ENCODE peak calls at places on chromosomes 11 and 22, in nine cellular contexts. One of them, this sample, is unnamed.

GRCh38 chr22:47351836-47352579 is 589.6 kb downstream of the TBC1D22A start:
- DNase-seq in MM.1S: no peak
- DNase-seq in fibroblast of mammary gland: no peak
- DNase-seq in heart right ventricle: no peak
- DNase-seq in mucosa of descending colon: no peak
- DNase-seq in A549: no peak
- DNase-seq in dorsolateral prefrontal cortex: no peak
- DNase-seq in adrenal gland: no peak
- DNase-seq in right atrium auricular region: no peak
- DNase-seq in this sample: no peak

GRCh38 chr11:44627911-44628729 is 62.7 kb downstream of the CD82 start:
- DNase-seq in MM.1S: no peak
- DNase-seq in fibroblast of mammary gland: no peak
- DNase-seq in heart right ventricle: peak
- DNase-seq in mucosa of descending colon: peak
- DNase-seq in A549: no peak
- DNase-seq in dorsolateral prefrontal cortex: peak
- DNase-seq in adrenal gland: peak
- DNase-seq in right atrium auricular region: peak
- DNase-seq in this sample: peak

GRCh38 chr22:49238181-49239141 is 589.2 kb downstream of the BRD1 start:
- DNase-seq in MM.1S: no peak
- DNase-seq in fibroblast of mammary gland: no peak
- DNase-seq in heart right ventricle: no peak
- DNase-seq in mucosa of descending colon: no peak
- DNase-seq in A549: no peak
- DNase-seq in dorsolateral prefrontal cortex: peak
- DNase-seq in adrenal gland: no peak
- DNase-seq in right atrium auricular region: peak
- DNase-seq in this sample: no peak

GRCh38 chr11:44568706-44569473 is 3.4 kb downstream of the CD82 start:
- DNase-seq in MM.1S: peak
- DNase-seq in fibroblast of mammary gland: peak
- DNase-seq in heart right ventricle: peak
- DNase-seq in mucosa of descending colon: peak
- DNase-seq in A549: peak
- DNase-seq in dorsolateral prefrontal cortex: no peak
- DNase-seq in adrenal gland: peak
- DNase-seq in right atrium auricular region: peak
- DNase-seq in this sample: peak

GRCh38 chr11:59839615-59840014 is 5.7 kb downstream of the CBLIF start:
- DNase-seq in MM.1S: no peak
- DNase-seq in fibroblast of mammary gland: no peak
- DNase-seq in heart right ventricle: no peak
- DNase-seq in mucosa of descending colon: no peak
- DNase-seq in A549: no peak
- DNase-seq in dorsolateral prefrontal cortex: no peak
- DNase-seq in adrenal gland: no peak
- DNase-seq in right atrium auricular region: no peak
- DNase-seq in this sample: no peak

GRCh38 chr11:2741377-2742131 is 41.8 kb upstream of the KCNQ1OT1 start:
- DNase-seq in MM.1S: no peak
- DNase-seq in fibroblast of mammary gland: peak
- DNase-seq in heart right ventricle: no peak
- DNase-seq in mucosa of descending colon: peak
- DNase-seq in A549: peak
- DNase-seq in dorsolateral prefrontal cortex: no peak
- DNase-seq in adrenal gland: peak
- DNase-seq in right atrium auricular region: no peak
- DNase-seq in this sample: peak

GRCh38 chr11:47104337-47104950 is 72.2 kb downstream of the ARFGAP2 start:
- DNase-seq in MM.1S: no peak
- DNase-seq in fibroblast of mammary gland: no peak
- DNase-seq in heart right ventricle: no peak
- DNase-seq in mucosa of descending colon: no peak
- DNase-seq in A549: no peak
- DNase-seq in dorsolateral prefrontal cortex: no peak
- DNase-seq in adrenal gland: no peak
- DNase-seq in right atrium auricular region: no peak
- DNase-seq in this sample: no peak

GRCh38 chr11:121932646-121933185 is 183.3 kb downstream of the BLID start:
- DNase-seq in MM.1S: no peak
- DNase-seq in fibroblast of mammary gland: no peak
- DNase-seq in heart right ventricle: no peak
- DNase-seq in mucosa of descending colon: no peak
- DNase-seq in A549: no peak
- DNase-seq in dorsolateral prefrontal cortex: no peak
- DNase-seq in adrenal gland: no peak
- DNase-seq in right atrium auricular region: no peak
- DNase-seq in this sample: no peak

GRCh38 chr11:113632981-113633380 is 73.1 kb downstream of the TMPRSS5 start:
- DNase-seq in MM.1S: no peak
- DNase-seq in fibroblast of mammary gland: peak
- DNase-seq in heart right ventricle: no peak
- DNase-seq in mucosa of descending colon: no peak
- DNase-seq in A549: no peak
- DNase-seq in dorsolateral prefrontal cortex: no peak
- DNase-seq in adrenal gland: peak
- DNase-seq in right atrium auricular region: no peak
- DNase-seq in this sample: no peak

GRCh38 chr11:70440206-70440605 is 41.9 kb downstream of the CTTN start:
- DNase-seq in MM.1S: no peak
- DNase-seq in fibroblast of mammary gland: no peak
- DNase-seq in heart right ventricle: no peak
- DNase-seq in mucosa of descending colon: no peak
- DNase-seq in A549: no peak
- DNase-seq in dorsolateral prefrontal cortex: no peak
- DNase-seq in adrenal gland: no peak
- DNase-seq in right atrium auricular region: no peak
- DNase-seq in this sample: no peak

GRCh38 chr11:70751142-70751734 is 352.9 kb downstream of the CTTN start:
- DNase-seq in MM.1S: no peak
- DNase-seq in fibroblast of mammary gland: no peak
- DNase-seq in heart right ventricle: no peak
- DNase-seq in mucosa of descending colon: no peak
- DNase-seq in A549: no peak
- DNase-seq in dorsolateral prefrontal cortex: no peak
- DNase-seq in adrenal gland: no peak
- DNase-seq in right atrium auricular region: no peak
- DNase-seq in this sample: no peak

GRCh38 chr22:38826801-38827200 is 17.0 kb downstream of the NPTXR start:
- DNase-seq in MM.1S: no peak
- DNase-seq in fibroblast of mammary gland: no peak
- DNase-seq in heart right ventricle: no peak
- DNase-seq in mucosa of descending colon: no peak
- DNase-seq in A549: no peak
- DNase-seq in dorsolateral prefrontal cortex: no peak
- DNase-seq in adrenal gland: no peak
- DNase-seq in right atrium auricular region: no peak
- DNase-seq in this sample: no peak

GRCh38 chr11:85182437-85183109 is 444.6 kb downstream of the DLG2 start:
- DNase-seq in MM.1S: peak
- DNase-seq in fibroblast of mammary gland: peak
- DNase-seq in heart right ventricle: no peak
- DNase-seq in mucosa of descending colon: peak
- DNase-seq in A549: peak
- DNase-seq in dorsolateral prefrontal cortex: no peak
- DNase-seq in adrenal gland: peak
- DNase-seq in right atrium auricular region: no peak
- DNase-seq in this sample: no peak

GRCh38 chr11:116860303-116860702 is 22.9 kb upstream of the APOA1 start:
- DNase-seq in MM.1S: no peak
- DNase-seq in fibroblast of mammary gland: no peak
- DNase-seq in heart right ventricle: no peak
- DNase-seq in mucosa of descending colon: no peak
- DNase-seq in A549: no peak
- DNase-seq in dorsolateral prefrontal cortex: no peak
- DNase-seq in adrenal gland: no peak
- DNase-seq in right atrium auricular region: no peak
- DNase-seq in this sample: no peak

GRCh38 chr11:116861539-116861938 is 24.1 kb upstream of the APOA1 start:
- DNase-seq in MM.1S: no peak
- DNase-seq in fibroblast of mammary gland: peak
- DNase-seq in heart right ventricle: no peak
- DNase-seq in mucosa of descending colon: no peak
- DNase-seq in A549: no peak
- DNase-seq in dorsolateral prefrontal cortex: no peak
- DNase-seq in adrenal gland: no peak
- DNase-seq in right atrium auricular region: no peak
- DNase-seq in this sample: no peak

GRCh38 chr11:116864531-116864930 is 27.1 kb upstream of the APOA1 start:
- DNase-seq in MM.1S: no peak
- DNase-seq in fibroblast of mammary gland: no peak
- DNase-seq in heart right ventricle: no peak
- DNase-seq in mucosa of descending colon: no peak
- DNase-seq in A549: no peak
- DNase-seq in dorsolateral prefrontal cortex: no peak
- DNase-seq in adrenal gland: no peak
- DNase-seq in right atrium auricular region: no peak
- DNase-seq in this sample: no peak

GRCh38 chr11:116862101-116862637 is 24.7 kb upstream of the APOA1 start:
- DNase-seq in MM.1S: no peak
- DNase-seq in fibroblast of mammary gland: no peak
- DNase-seq in heart right ventricle: no peak
- DNase-seq in mucosa of descending colon: no peak
- DNase-seq in A549: no peak
- DNase-seq in dorsolateral prefrontal cortex: no peak
- DNase-seq in adrenal gland: no peak
- DNase-seq in right atrium auricular region: no peak
- DNase-seq in this sample: no peak

GRCh38 chr11:116862951-116863350 is 25.5 kb upstream of the APOA1 start:
- DNase-seq in MM.1S: no peak
- DNase-seq in fibroblast of mammary gland: no peak
- DNase-seq in heart right ventricle: no peak
- DNase-seq in mucosa of descending colon: no peak
- DNase-seq in A549: no peak
- DNase-seq in dorsolateral prefrontal cortex: no peak
- DNase-seq in adrenal gland: no peak
- DNase-seq in right atrium auricular region: no peak
- DNase-seq in this sample: no peak
- H3K4me3 ChIP-seq in MM.1S: no peak
- H3K4me3 ChIP-seq in fibroblast of mammary gland: no peak
- H3K4me3 ChIP-seq in heart right ventricle: no peak
- H3K4me3 ChIP-seq in mucosa of descending colon: no peak
- H3K4me3 ChIP-seq in A549: no peak
- H3K4me3 ChIP-seq in dorsolateral prefrontal cortex: no peak
- H3K4me3 ChIP-seq in adrenal gland: no peak
- H3K4me3 ChIP-seq in right atrium auricular region: no peak
- H3K4me3 ChIP-seq in this sample: no peak

DNA sequence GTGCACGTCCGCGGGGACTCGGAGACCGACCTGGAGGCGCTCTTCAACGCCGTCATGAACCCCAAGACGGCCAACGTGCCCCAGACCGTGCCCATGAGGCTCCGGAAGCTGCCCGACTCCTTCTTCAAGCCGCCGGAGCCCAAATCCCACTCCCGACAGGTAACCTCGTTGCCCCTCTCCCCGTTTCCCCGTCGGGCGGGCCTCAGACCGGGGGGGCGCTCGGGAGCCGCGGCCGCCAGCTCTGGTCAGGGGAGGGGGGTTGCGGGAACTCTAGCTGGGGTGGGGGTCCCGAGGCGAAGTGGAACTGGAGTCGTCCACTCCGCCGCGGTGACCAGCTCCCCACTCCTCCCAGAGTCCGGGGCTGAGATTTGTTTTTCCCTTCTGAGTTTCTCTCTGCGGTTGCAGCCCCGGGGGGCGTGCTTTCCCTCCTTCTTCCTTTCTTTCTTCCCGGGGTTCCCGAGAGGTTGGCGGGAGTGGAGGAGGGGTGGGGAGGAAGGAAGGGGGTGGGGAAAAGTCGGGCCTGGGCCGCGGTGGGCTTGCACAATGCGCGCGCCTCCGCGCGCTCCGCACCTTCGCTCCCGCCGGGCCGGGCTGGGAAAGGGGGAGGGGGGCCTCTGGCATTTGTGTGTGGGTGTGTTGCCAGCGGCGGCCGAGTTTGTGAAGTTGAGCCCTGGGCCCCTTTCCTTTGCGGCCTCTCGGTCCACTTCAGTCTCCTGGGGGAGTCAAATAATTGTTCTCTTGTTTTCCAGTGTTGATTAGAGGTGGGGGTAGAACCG is 952 bp downstream of the YAP1 start:
- DNase-seq in MM.1S: peak
- DNase-seq in fibroblast of mammary gland: peak
- DNase-seq in heart right ventricle: peak
- DNase-seq in mucosa of descending colon: peak
- DNase-seq in A549: peak
- DNase-seq in dorsolateral prefrontal cortex: no peak
- DNase-seq in adrenal gland: peak
- DNase-seq in right atrium auricular region: peak
- DNase-seq in this sample: peak
- TF ChIP-seq CTCF in MM.1S: peak
- TF ChIP-seq CTCF in fibroblast of mammary gland: no peak
- TF ChIP-seq CTCF in heart right ventricle: peak
- TF ChIP-seq CTCF in mucosa of descending colon: no peak
- TF ChIP-seq CTCF in A549: peak
- TF ChIP-seq CTCF in dorsolateral prefrontal cortex: no peak
- TF ChIP-seq CTCF in adrenal gland: no peak
- TF ChIP-seq CTCF in right atrium auricular region: no peak
- TF ChIP-seq CTCF in this sample: no peak

DNA sequence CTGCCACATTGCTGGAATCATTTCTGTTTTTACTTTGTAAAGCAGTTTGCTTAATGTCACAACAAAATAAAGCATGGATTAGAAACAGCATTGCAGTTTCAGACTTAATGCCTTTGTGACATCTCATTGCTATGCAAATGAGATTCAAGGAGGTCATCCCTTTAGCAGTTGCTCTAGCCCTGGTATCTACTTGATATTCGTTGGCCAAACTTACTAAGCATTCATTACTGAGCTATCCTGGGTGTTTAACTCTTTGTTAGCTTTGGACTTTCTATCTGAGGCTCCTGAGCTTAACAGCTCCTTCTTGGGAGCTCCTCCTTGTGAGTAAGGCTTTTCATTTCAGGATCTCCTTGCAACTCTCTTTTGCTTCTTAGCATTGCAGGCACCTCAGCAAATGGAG is 16.3 kb downstream of the FAT3 start:
- DNase-seq in MM.1S: no peak
- DNase-seq in fibroblast of mammary gland: no peak
- DNase-seq in heart right ventricle: no peak
- DNase-seq in mucosa of descending colon: no peak
- DNase-seq in A549: no peak
- DNase-seq in dorsolateral prefrontal cortex: no peak
- DNase-seq in adrenal gland: no peak
- DNase-seq in right atrium auricular region: no peak
- DNase-seq in this sample: no peak
- H3K4me3 ChIP-seq in MM.1S: no peak
- H3K4me3 ChIP-seq in fibroblast of mammary gland: no peak
- H3K4me3 ChIP-seq in heart right ventricle: no peak
- H3K4me3 ChIP-seq in mucosa of descending colon: no peak
- H3K4me3 ChIP-seq in A549: no peak
- H3K4me3 ChIP-seq in dorsolateral prefrontal cortex: no peak
- H3K4me3 ChIP-seq in adrenal gland: no peak
- H3K4me3 ChIP-seq in right atrium auricular region: no peak
- H3K4me3 ChIP-seq in this sample: no peak

DNA sequence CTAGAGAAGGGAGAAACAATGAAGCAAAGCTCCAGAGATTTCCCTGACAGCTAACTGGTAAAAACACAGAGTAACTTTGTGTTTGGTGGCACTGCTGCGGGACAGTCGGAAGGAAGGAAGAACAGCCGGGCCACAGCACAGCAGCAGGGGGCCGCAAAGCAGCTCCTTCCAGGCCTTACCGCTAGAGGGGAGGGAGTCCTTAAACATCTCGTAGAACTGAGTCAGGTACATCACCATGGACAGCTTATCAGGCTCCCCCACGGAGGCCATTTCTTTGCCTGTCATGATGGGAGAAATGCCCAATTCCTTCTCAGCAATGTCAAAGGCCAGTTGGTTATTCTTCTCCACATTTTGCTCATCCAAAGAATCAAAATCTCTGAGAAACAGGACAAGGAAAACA is 114.6 kb upstream of the BID start:
- DNase-seq in MM.1S: no peak
- DNase-seq in fibroblast of mammary gland: no peak
- DNase-seq in heart right ventricle: no peak
- DNase-seq in mucosa of descending colon: no peak
- DNase-seq in A549: no peak
- DNase-seq in dorsolateral prefrontal cortex: no peak
- DNase-seq in adrenal gland: no peak
- DNase-seq in right atrium auricular region: no peak
- DNase-seq in this sample: no peak
- TF ChIP-seq CTCF in MM.1S: no peak
- TF ChIP-seq CTCF in fibroblast of mammary gland: peak
- TF ChIP-seq CTCF in heart right ventricle: peak
- TF ChIP-seq CTCF in mucosa of descending colon: no peak
- TF ChIP-seq CTCF in A549: no peak
- TF ChIP-seq CTCF in dorsolateral prefrontal cortex: no peak
- TF ChIP-seq CTCF in adrenal gland: no peak
- TF ChIP-seq CTCF in right atrium auricular region: no peak
- TF ChIP-seq CTCF in this sample: peak